ENCODE peak calls at places on chromosomes 4 and X, in four cellular contexts. Y, P, C and R are unnamed samples.

GRCh38 chr4:158356331-158356730 is 146.0 kb downstream of the TMEM144 start:
- DNase-seq in Y (peak; percentile 23), P (no peak), C (no peak), R (no peak)

GRCh38 chr4:4875147-4875546 is 15.7 kb downstream of the MSX1 start:
- DNase-seq in Y (no peak), P (no peak), C (no peak), R (no peak)

GRCh38 chrX:46547857-46548256 is 2.6 kb upstream of the ZNF674 start:
- DNase-seq in Y (peak; percentile 91), P (no peak), C (peak; percentile 44), R (peak; percentile 56)

GRCh38 chr4:98659106-98659592 is 738 bp upstream of the TSPAN5 start:
- DNase-seq in Y (peak; percentile 60), P (no peak), C (no peak), R (no peak)

GRCh38 chrX:16462912-16463311 is 187.0 kb upstream of the S100G start:
- DNase-seq in Y (peak; percentile 82), P (no peak), C (no peak), R (no peak)

GRCh38 chr4:91366561-91366960 is 937.2 kb upstream of the GRID2 start:
- DNase-seq in Y (no peak), P (no peak), C (no peak), R (no peak)

GRCh38 chrX:130109429-130110378 is 593 bp downstream of the ELF4 start:
- DNase-seq in Y (no peak), P (no peak), C (no peak), R (no peak)

GRCh38 chr4:26762650-26763049 is 98.0 kb upstream of the STIM2 start:
- DNase-seq in Y (peak; percentile 27), P (no peak), C (no peak), R (peak; percentile 36)

GRCh38 chrX:65035451-65035779 is 59.2 kb upstream of the ZC4H2 start:
- DNase-seq in Y (peak; percentile 3), P (no peak), C (no peak), R (no peak)

GRCh38 chr4:612749-613125 is 12.6 kb upstream of the PDE6B start:
- DNase-seq in Y (no peak), P (no peak), C (no peak), R (no peak)

GRCh38 chr4:116321471-116321870 is 763.9 kb downstream of the TRAM1L1 start:
- DNase-seq in Y (no peak), P (no peak), C (no peak), R (no peak)

GRCh38 chrX:17679261-17679660 is 58.0 kb upstream of the SCML1 start:
- DNase-seq in Y (no peak), P (no peak), C (no peak), R (no peak)

GRCh38 chrX:132270021-132270420 is 50.8 kb upstream of the RAP2C start:
- DNase-seq in Y (no peak), P (no peak), C (no peak), R (no peak)

GRCh38 chr4:153651041-153651960 is 32.8 kb upstream of the TLR2 start:
- DNase-seq in Y (no peak), P (peak; percentile 32), C (no peak), R (no peak)

GRCh38 chr4:185204238-185204910 is 574 bp upstream of the CFAP97 start:
- DNase-seq in Y (no peak), P (no peak), C (no peak), R (no peak)

GRCh38 chr4:131644619-131645018 is 1504.5 kb upstream of the PCDH10 start:
- DNase-seq in Y (peak; percentile 4), P (no peak), C (no peak), R (peak; percentile 16)

GRCh38 chrX:66889418-66889817 is 250.5 kb upstream of the EDA2R start:
- DNase-seq in Y (no peak), P (no peak), C (no peak), R (no peak)

GRCh38 chrX:104253567-104254441 is 929 bp downstream of the ESX1 start:
- DNase-seq in Y (no peak), P (no peak), C (no peak), R (no peak)

GRCh38 chrX:152070186-152070585 is 68.2 kb downstream of the MAGEA10 start:
- DNase-seq in Y (peak; percentile 19), P (no peak), C (no peak), R (no peak)

GRCh38 chr4:54723220-54723619 is 65.5 kb downstream of the KIT start:
- DNase-seq in Y (no peak), P (no peak), C (no peak), R (no peak)

GRCh38 chr4:150259861-150260567 is 181.8 kb downstream of the DCLK2 start:
- DNase-seq in Y (no peak), P (no peak), C (no peak), R (no peak)

GRCh38 chrX:48919947-48920712 is 1.3 kb upstream of the PIM2 start:
- DNase-seq in Y (no peak), P (no peak), C (no peak), R (no peak)

GRCh38 chr4:88087004-88087403 is 71.4 kb downstream of the ABCG2 start:
- DNase-seq in Y (no peak), P (no peak), C (no peak), R (no peak)
- TF ChIP-seq CTCF in Y (no peak), P (no peak), C (no peak), R (no peak)

GRCh38 chr4:169012049-169012448 is 2.0 kb upstream of the CBR4 start:
- DNase-seq in Y (no peak), P (no peak), C (no peak), R (no peak)

GRCh38 chr4:169010125-169011023 is at the start of gene CBR4:
- DNase-seq in Y (peak; percentile 99), P (peak; percentile 98), C (peak; percentile 93), R (peak; percentile 77)

GRCh38 chr4:169008478-169008877 is 1.6 kb downstream of the CBR4 start:
- DNase-seq in Y (no peak), P (no peak), C (no peak), R (no peak)

GRCh38 chr4:169013396-169013795 is 3.3 kb upstream of the CBR4 start:
- DNase-seq in Y (no peak), P (no peak), C (no peak), R (no peak)

GRCh38 chr4:169009281-169010124 is 552 bp downstream of the CBR4 start:
- DNase-seq in Y (peak; percentile 57), P (peak; percentile 60), C (no peak), R (peak; percentile 3)
- TF ChIP-seq CTCF in Y (peak; percentile 34), P (no peak), C (peak; percentile 45), R (peak; percentile 33)

GRCh38 chr4:45292844-45293243 is 566.5 kb upstream of the GNPDA2 start:
- DNase-seq in Y (no peak), P (no peak), C (no peak), R (no peak)
- TF ChIP-seq CTCF in Y (no peak), P (no peak), C (no peak), R (no peak)

GRCh38 chr4:8090312-8090711 is 68.3 kb downstream of the ABLIM2 start:
- DNase-seq in Y (peak; percentile 71), P (no peak), C (peak; percentile 6), R (no peak)

GRCh38 chr4:8087921-8088495 is 70.6 kb downstream of the ABLIM2 start:
- DNase-seq in Y (no peak), P (no peak), C (no peak), R (no peak)

GRCh38 chr4:8088966-8089491 is 69.6 kb downstream of the ABLIM2 start:
- DNase-seq in Y (peak; percentile 7), P (no peak), C (no peak), R (no peak)

GRCh38 chr4:8092282-8092681 is 66.3 kb downstream of the ABLIM2 start:
- DNase-seq in Y (no peak), P (no peak), C (no peak), R (no peak)

GRCh38 chr4:8089862-8090261 is 68.8 kb downstream of the ABLIM2 start:
- DNase-seq in Y (no peak), P (no peak), C (no peak), R (no peak)
- TF ChIP-seq CTCF in Y (no peak), P (no peak), C (no peak), R (no peak)

DNA sequence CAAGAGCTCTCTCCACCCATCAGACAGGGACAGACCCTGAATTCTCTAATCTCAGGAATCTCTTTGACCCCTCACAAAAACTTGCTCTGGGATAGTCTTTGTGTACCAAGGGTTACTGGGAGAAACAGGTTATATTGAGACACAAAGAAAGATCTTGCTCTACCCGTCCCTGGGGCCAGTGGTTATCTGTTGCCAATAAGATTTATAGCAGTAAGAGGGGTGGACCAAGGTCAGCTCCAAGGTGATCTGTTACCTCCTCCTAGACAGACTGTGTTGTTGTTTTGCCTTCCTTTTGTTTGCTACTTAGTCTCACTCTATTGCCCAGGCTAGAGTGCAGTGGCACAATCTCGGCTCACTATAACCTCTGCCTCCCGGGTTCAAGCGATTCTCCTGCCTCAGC is 16.3 kb upstream of the ATP6AP2 start:
- DNase-seq in Y (no peak), P (no peak), C (no peak), R (no peak)
- TF ChIP-seq CTCF in Y (no peak), P (no peak), C (no peak), R (no peak)

GRCh38 chr4:165873298-165874071 is 448 bp downstream of the TLL1 start:
- DNase-seq in Y (peak; percentile 35), P (no peak), C (no peak), R (no peak)
- TF ChIP-seq CTCF in Y (no peak), P (no peak), C (no peak), R (no peak)